ENCODE peak calls at places on chromosomes 7 and 10, in seven cellular contexts. O is amniotic epithelial cell; Y is germinal center; M is activated T-helper 1 cell treated with anti-CD3 and anti-CD28 coated beads, Interleukin-2, amount 50 U/mL, for 16 hours; V is stimulated activated CD4-positive, alpha-beta T cell treated with anti-CD3 and anti-CD28 coated beads, TNF-alpha, amount 100 ng/mL, for 4 hours; T is GM13976; K is GM04504. S is an unnamed sample.

GRCh38 chr10:89428873-89429272 is 14.5 kb downstream of the IFIT5 start:
- DNase-seq in O (no peak), Y (no peak), M (no peak), V (no peak), T (no peak), K (no peak), S (peak; percentile 43)

GRCh38 chr7:94182066-94182465 is 177.9 kb upstream of the BET1 start:
- DNase-seq in O (peak; percentile 80), Y (no peak), M (no peak), V (no peak), T (no peak), K (no peak), S (peak; percentile 90)

GRCh38 chr10:90222372-90222771 is 521.0 kb downstream of the KIF20B start:
- DNase-seq in O (peak; percentile 96), Y (no peak), M (no peak), V (no peak), T (no peak), K (peak; percentile 15), S (peak; percentile 83)

GRCh38 chr7:126803060-126803665 is 449.6 kb downstream of the GRM8 start:
- DNase-seq in O (peak; percentile 72), Y (peak; percentile 34), M (no peak), V (no peak), T (peak; percentile 53), K (peak; percentile 25), S (peak; percentile 52)

GRCh38 chr10:30708234-30708633 is 78.7 kb upstream of the LYZL2 start:
- DNase-seq in O (no peak), Y (no peak), M (no peak), V (no peak), T (no peak), K (no peak), S (no peak)

GRCh38 chr7:3399858-3400257 is 98.8 kb downstream of the SDK1 start:
- DNase-seq in O (peak; percentile 25), Y (no peak), M (no peak), V (no peak), T (no peak), K (no peak), S (peak; percentile 3)

GRCh38 chr7:137874390-137874789 is 27.6 kb upstream of the DGKI start:
- DNase-seq in O (peak; percentile 97), Y (no peak), M (no peak), V (no peak), T (no peak), K (peak; percentile 96), S (peak; percentile 96)

GRCh38 chr10:16989826-16990293 is 139.8 kb downstream of the CUBN start:
- DNase-seq in O (no peak), Y (no peak), M (no peak), V (no peak), T (no peak), K (no peak), S (peak; percentile 90)

GRCh38 chr10:82378146-82378545 is 503.2 kb downstream of the NRG3 start:
- DNase-seq in O (peak; percentile 93), Y (no peak), M (no peak), V (no peak), T (no peak), K (no peak), S (peak; percentile 31)

GRCh38 chr10:91576096-91576545 is 56.8 kb downstream of the PPP1R3C start:
- DNase-seq in O (peak; percentile 32), Y (no peak), M (no peak), V (no peak), T (no peak), K (no peak), S (no peak)

GRCh38 chr7:117333168-117333567 is 10.3 kb upstream of the WNT2 start:
- DNase-seq in O (no peak), Y (no peak), M (no peak), V (no peak), T (no peak), K (no peak), S (no peak)